ENCODE peak calls at places on chromosomes 4 and X, in eight cellular contexts. M is NCI-H1105 treated with DMSO at 0.1 percent for 48 hours; T is HL-60; D is activated CD4-positive, alpha-beta T cell treated with anti-CD3 and anti-CD28 coated beads for 1 hour; U is T-helper 17 cell; A is RCC 7860; O is cardiac muscle cell; J is epithelial cell of esophagus. Q is an unnamed sample.

GRCh38 chr4:69156913-69157312 is 57.6 kb downstream of the UGT2B11 start:
- DNase-seq in M (no peak), T (no peak), D (no peak), U (no peak), A (no peak), O (no peak), J (peak), Q (no peak)

GRCh38 chr4:55554453-55555030 is 7.8 kb upstream of the CLOCK start:
- DNase-seq in M (peak), T (no peak), D (no peak), U (no peak), A (peak), O (peak), J (peak), Q (no peak)

GRCh38 chr4:147591048-147591577 is 26.1 kb upstream of the TMEM184C start:
- DNase-seq in M (no peak), T (no peak), D (no peak), U (no peak), A (no peak), O (peak), J (peak), Q (no peak)

GRCh38 chr4:146051724-146052396 is 113.2 kb upstream of the ZNF827 start:
- DNase-seq in M (no peak), T (no peak), D (no peak), U (no peak), A (no peak), O (peak), J (peak), Q (no peak)

GRCh38 chr4:71290074-71290473 is 48.7 kb upstream of the SLC4A4 start:
- DNase-seq in M (no peak), T (no peak), D (no peak), U (no peak), A (peak), O (no peak), J (peak), Q (no peak)

GRCh38 chr4:82842593-82842992 is 44.0 kb upstream of the SCD5 start:
- DNase-seq in M (no peak), T (no peak), D (no peak), U (no peak), A (no peak), O (peak), J (no peak), Q (no peak)

GRCh38 chrX:1334854-1335253 is 1.7 kb upstream of the IL3RA start:
- DNase-seq in M (no peak), T (no peak), D (no peak), U (no peak), A (no peak), O (no peak), J (peak), Q (no peak)

GRCh38 chr4:146342600-146343192 is 128.4 kb downstream of the REELD1 start:
- DNase-seq in M (peak), T (no peak), D (no peak), U (no peak), A (peak), O (peak), J (peak), Q (no peak)

GRCh38 chr4:182975806-182976205 is 58.6 kb upstream of the DCTD start:
- DNase-seq in M (no peak), T (peak), D (no peak), U (no peak), A (peak), O (peak), J (peak), Q (no peak)

GRCh38 chr4:148170408-148171385 is 271.5 kb downstream of the NR3C2 start:
- DNase-seq in M (no peak), T (no peak), D (no peak), U (no peak), A (no peak), O (no peak), J (peak), Q (no peak)

GRCh38 chrX:149248073-149248625 is 257.0 kb downstream of the IDS start:
- DNase-seq in M (no peak), T (no peak), D (no peak), U (no peak), A (no peak), O (no peak), J (no peak), Q (no peak)

GRCh38 chr4:81215219-81215892 is at the start of gene PRKG2:
- DNase-seq in M (no peak), T (no peak), D (no peak), U (no peak), A (no peak), O (peak), J (no peak), Q (no peak)

GRCh38 chr4:76984788-76985211 is 35.2 kb downstream of the SEPTIN11 start:
- DNase-seq in M (no peak), T (no peak), D (no peak), U (no peak), A (peak), O (peak), J (peak), Q (no peak)

GRCh38 chrX:110563276-110563675 is 204.6 kb downstream of the RTL9 start:
- DNase-seq in M (no peak), T (no peak), D (no peak), U (no peak), A (peak), O (no peak), J (no peak), Q (no peak)

GRCh38 chrX:134369576-134369975 is 90.4 kb upstream of the HPRT1 start:
- DNase-seq in M (no peak), T (no peak), D (no peak), U (no peak), A (no peak), O (no peak), J (no peak), Q (no peak)

GRCh38 chrX:15882704-15883539 is 28.3 kb upstream of the AP1S2 start:
- DNase-seq in M (no peak), T (peak), D (no peak), U (no peak), A (peak), O (peak), J (no peak), Q (peak)

GRCh38 chr4:140343303-140343702 is 30.1 kb upstream of the SCOC start:
- DNase-seq in M (no peak), T (no peak), D (no peak), U (no peak), A (peak), O (peak), J (peak), Q (no peak)

GRCh38 chr4:138555584-138555983 is 313.4 kb upstream of the SLC7A11 start:
- DNase-seq in M (no peak), T (peak), D (no peak), U (no peak), A (no peak), O (peak), J (peak), Q (no peak)

GRCh38 chrX:136325377-136325776 is 24.6 kb downstream of the ADGRG4 start:
- DNase-seq in M (no peak), T (no peak), D (no peak), U (no peak), A (no peak), O (no peak), J (no peak), Q (no peak)

GRCh38 chrX:75986980-75987379 is 185.9 kb upstream of the PBDC1 start:
- DNase-seq in M (no peak), T (no peak), D (no peak), U (no peak), A (no peak), O (no peak), J (no peak), Q (no peak)

GRCh38 chr4:140579278-140579677 is 10.5 kb upstream of the UCP1 start:
- DNase-seq in M (peak), T (no peak), D (no peak), U (no peak), A (no peak), O (no peak), J (no peak), Q (no peak)

GRCh38 chrX:12548746-12549145 is 242.5 kb upstream of the PRPS2 start:
- DNase-seq in M (no peak), T (no peak), D (no peak), U (no peak), A (no peak), O (peak), J (peak), Q (no peak)

GRCh38 chr4:187383181-187383580 is 612.4 kb upstream of the ZFP42 start:
- DNase-seq in M (no peak), T (no peak), D (no peak), U (no peak), A (no peak), O (no peak), J (peak), Q (no peak)

GRCh38 chr4:109011241-109012031 is 248.6 kb upstream of the ETNPPL start:
- DNase-seq in M (no peak), T (no peak), D (no peak), U (no peak), A (no peak), O (peak), J (no peak), Q (no peak)

GRCh38 chr4:125741825-125742452 is 427.2 kb downstream of the FAT4 start:
- DNase-seq in M (peak), T (no peak), D (no peak), U (no peak), A (peak), O (peak), J (peak), Q (no peak)

GRCh38 chr4:41880022-41880837 is 55.0 kb upstream of the TMEM33 start:
- DNase-seq in M (no peak), T (no peak), D (no peak), U (no peak), A (no peak), O (no peak), J (no peak), Q (no peak)

GRCh38 chr4:84955168-84955567 is 11.3 kb downstream of the WDFY3 start:
- DNase-seq in M (no peak), T (no peak), D (no peak), U (no peak), A (no peak), O (no peak), J (no peak), Q (no peak)

GRCh38 chr4:24574256-24574655 is 10.1 kb downstream of the DHX15 start:
- DNase-seq in M (no peak), T (no peak), D (no peak), U (no peak), A (no peak), O (no peak), J (no peak), Q (no peak)

GRCh38 chr4:186104114-186104894 is at the start of gene FAM149A:
- DNase-seq in M (peak), T (no peak), D (peak), U (no peak), A (no peak), O (peak), J (peak), Q (no peak)

GRCh38 chr4:149264093-149264733 is 551.4 kb downstream of the IQCM start:
- DNase-seq in M (peak), T (peak), D (no peak), U (no peak), A (peak), O (peak), J (peak), Q (no peak)

GRCh38 chr4:176001171-176002006 is 64.3 kb upstream of the WDR17 start:
- DNase-seq in M (peak), T (no peak), D (no peak), U (no peak), A (no peak), O (peak), J (peak), Q (no peak)

GRCh38 chrX:47221756-47222155 is 3.3 kb downstream of the CDK16 start:
- DNase-seq in M (no peak), T (no peak), D (no peak), U (no peak), A (no peak), O (no peak), J (no peak), Q (no peak)

GRCh38 chr4:94957030-94957429 is 199.3 kb downstream of the BMPR1B start:
- DNase-seq in M (no peak), T (no peak), D (no peak), U (no peak), A (no peak), O (no peak), J (peak), Q (no peak)

GRCh38 chr4:28269426-28269825 is 1408.8 kb downstream of the STIM2 start:
- DNase-seq in M (no peak), T (no peak), D (no peak), U (no peak), A (no peak), O (no peak), J (no peak), Q (no peak)

GRCh38 chrX:153319295-153319694 is 2.3 kb downstream of the PNMA6F start:
- DNase-seq in M (no peak), T (no peak), D (no peak), U (no peak), A (no peak), O (no peak), J (no peak), Q (no peak)

GRCh38 chrX:38305971-38306370 is 21.3 kb downstream of the RPGR start:
- DNase-seq in M (no peak), T (no peak), D (no peak), U (no peak), A (no peak), O (peak), J (no peak), Q (no peak)

GRCh38 chr4:15004701-15005301 is 2.5 kb downstream of the CPEB2 start:
- DNase-seq in M (peak), T (no peak), D (peak), U (peak), A (peak), O (peak), J (peak), Q (peak)

GRCh38 chr4:114109776-114110175 is 130.3 kb upstream of the ARSJ start:
- DNase-seq in M (no peak), T (no peak), D (no peak), U (no peak), A (no peak), O (no peak), J (peak), Q (no peak)

GRCh38 chr4:180852743-180853142 is 1390.5 kb upstream of the TENM3 start:
- DNase-seq in M (no peak), T (no peak), D (no peak), U (no peak), A (no peak), O (no peak), J (no peak), Q (no peak)